ENCODE peak calls at places on chromosomes 6 and 20, in nine cellular contexts. B is GM04503; K is COLO829; A is activated CD8-positive, alpha-beta memory T cell treated with anti-CD3 and anti-CD28 coated beads for 1 hour; Z is DMS153; D is stimulated activated CD4-positive, alpha-beta T cell treated with anti-CD3 and anti-CD28 coated beads, Interleukin-1b, Interleukin-23, amount 100 ng/mL, for 24 hours; F is GM13977; P is tibial artery; I is GM03348. O is an unnamed sample.

GRCh38 chr20:24836900-24837299 is 112.2 kb upstream of the CST7 start:
- DNase-seq in Z (no peak), K (no peak), F (no peak), B (no peak), D (no peak), A (no peak), I (no peak), P (no peak), O (no peak)

GRCh38 chr20:44540834-44541233 is 19.0 kb upstream of the SERINC3 start:
- DNase-seq in A (no peak), Z (no peak), B (no peak), F (no peak), D (no peak), I (peak; percentile 52), P (no peak), K (no peak), O (no peak)

GRCh38 chr20:48052492-48052870 is 267.2 kb upstream of the SULF2 start:
- DNase-seq in F (no peak), D (no peak), K (peak; percentile 77), P (no peak), Z (no peak), I (no peak), A (no peak), B (no peak), O (no peak)

GRCh38 chr6:130322673-130323268 is 43.0 kb upstream of the TMEM200A start:
- DNase-seq in K (peak; percentile 11), A (peak; percentile 23), D (peak; percentile 9), F (peak; percentile 21), P (peak; percentile 28), I (peak; percentile 64), B (no peak), Z (peak; percentile 12), O (no peak)

GRCh38 chr6:3410385-3411360 is 46.2 kb downstream of the SLC22A23 start:
- DNase-seq in F (peak; percentile 52), I (peak; percentile 74), A (peak; percentile 37), K (peak; percentile 64), P (peak; percentile 53), B (no peak), Z (no peak), D (peak; percentile 55), O (no peak)

GRCh38 chr20:63830821-63831593 is at the start of gene ZBTB46:
- DNase-seq in I (peak; percentile 99), B (no peak), K (peak; percentile 83), Z (no peak), A (no peak), D (no peak), F (peak; percentile 98), P (no peak), O (no peak)

GRCh38 chr20:57953638-57954037 is 243.8 kb upstream of the PMEPA1 start:
- DNase-seq in Z (peak; percentile 35), F (no peak), I (no peak), K (peak; percentile 94), P (no peak), A (no peak), B (no peak), D (no peak), O (no peak)

GRCh38 chr6:19845271-19846046 is 8.3 kb downstream of the ID4 start:
- DNase-seq in Z (no peak), F (no peak), K (no peak), A (no peak), I (no peak), D (no peak), B (no peak), P (no peak), O (no peak)

GRCh38 chr6:151095538-151096254 is 144.1 kb upstream of the AKAP12 start:
- DNase-seq in A (no peak), I (no peak), B (no peak), Z (no peak), P (no peak), F (no peak), K (no peak), D (no peak), O (no peak)

GRCh38 chr6:1187293-1188131 is 124.4 kb upstream of the FOXQ1 start:
- DNase-seq in I (no peak), D (no peak), P (no peak), K (no peak), A (no peak), Z (no peak), B (no peak), F (no peak), O (no peak)

GRCh38 chr6:26525818-26526217 is 12.3 kb upstream of the HMGN4 start:
- DNase-seq in I (no peak), Z (no peak), F (no peak), A (no peak), P (no peak), B (no peak), K (no peak), D (no peak), O (no peak)

GRCh38 chr20:37920679-37921322 is 17.9 kb downstream of the VSTM2L start:
- DNase-seq in I (no peak), P (no peak), B (no peak), Z (no peak), K (no peak), F (no peak), D (no peak), A (no peak), O (no peak)

GRCh38 chr6:163415176-163415619 is 680 bp downstream of the QKI start:
- DNase-seq in I (no peak), B (no peak), D (no peak), K (no peak), Z (no peak), A (no peak), F (peak; percentile 65), P (no peak), O (no peak)

GRCh38 chr20:16299892-16300291 is 273.4 kb downstream of the KIF16B start:
- DNase-seq in P (no peak), F (no peak), K (no peak), A (no peak), I (no peak), B (no peak), Z (no peak), D (no peak), O (no peak)

GRCh38 chr6:137434640-137435039 is 59.6 kb downstream of the OLIG3 start:
- DNase-seq in P (no peak), A (no peak), I (no peak), D (no peak), B (no peak), F (no peak), Z (no peak), K (no peak), O (no peak)

GRCh38 chr6:27505209-27506027 is 32.5 kb upstream of the ZNF184 start:
- DNase-seq in P (peak; percentile 26), A (no peak), F (peak; percentile 25), Z (peak; percentile 77), B (no peak), I (no peak), D (no peak), K (peak; percentile 86), O (peak; percentile 31)

GRCh38 chr6:6721606-6722005 is 133.1 kb downstream of the LY86 start:
- DNase-seq in K (no peak), F (no peak), I (no peak), B (no peak), A (no peak), Z (no peak), P (no peak), D (no peak), O (no peak)

GRCh38 chr6:70686548-70687133 is 19.0 kb downstream of the SMAP1 start:
- DNase-seq in A (no peak), Z (peak; percentile 7), I (peak; percentile 37), P (no peak), B (no peak), D (no peak), K (peak; percentile 19), F (peak; percentile 23), O (peak; percentile 18)

GRCh38 chr6:167501831-167502385 is 177.0 kb downstream of the TTLL2 start:
- DNase-seq in F (no peak), B (no peak), D (no peak), P (no peak), Z (no peak), A (no peak), I (no peak), K (no peak), O (no peak)

GRCh38 chr6:63859520-63859919 is 223.9 kb downstream of the PHF3 start:
- DNase-seq in K (no peak), I (no peak), F (no peak), A (no peak), B (no peak), D (no peak), P (no peak), Z (no peak), O (no peak)

GRCh38 chr6:7656355-7656754 is 66.4 kb downstream of the SNRNP48 start:
- DNase-seq in F (no peak), B (no peak), A (no peak), K (no peak), I (no peak), P (no peak), D (no peak), Z (no peak), O (no peak)

GRCh38 chr20:54550776-54551396 is 75.5 kb downstream of the DOK5 start:
- DNase-seq in Z (no peak), I (peak; percentile 15), P (no peak), A (no peak), F (no peak), B (no peak), D (no peak), K (no peak), O (no peak)

GRCh38 chr20:46283426-46283825 is 24.9 kb downstream of the CDH22 start:
- DNase-seq in K (no peak), B (no peak), I (no peak), A (no peak), Z (no peak), D (no peak), F (no peak), P (no peak), O (no peak)

GRCh38 chr20:51420111-51420510 is 122.4 kb downstream of the NFATC2 start:
- DNase-seq in I (peak; percentile 37), B (no peak), D (no peak), F (no peak), A (no peak), Z (no peak), P (no peak), K (peak; percentile 91), O (no peak)

GRCh38 chr6:143589162-143589561 is 77.6 kb upstream of the FUCA2 start:
- DNase-seq in D (no peak), I (no peak), Z (no peak), A (no peak), F (no peak), B (no peak), K (no peak), P (no peak), O (no peak)

GRCh38 chr6:31293343-31293742 is 21.5 kb upstream of the HLA-C start:
- DNase-seq in F (no peak), B (no peak), I (peak; percentile 28), P (no peak), D (no peak), Z (no peak), A (no peak), K (peak; percentile 32), O (no peak)

GRCh38 chr20:4645621-4646020 is 76.1 kb upstream of the PRND start:
- DNase-seq in B (no peak), F (no peak), K (no peak), A (no peak), P (no peak), I (no peak), Z (no peak), D (no peak), O (no peak)

GRCh38 chr6:118580585-118581419 is 32.7 kb downstream of the PLN start:
- DNase-seq in K (peak; percentile 51), F (peak; percentile 16), Z (peak; percentile 52), D (no peak), B (peak; percentile 81), P (peak; percentile 41), A (no peak), I (peak; percentile 75), O (peak; percentile 2)